ENCODE peak calls at places on chromosomes 11 and 22, in five cellular contexts. One of them, this sample, is unnamed.

GRCh38 chr11:289145-289705 is 299 bp downstream of the PGGHG start:
- DNase-seq in neuronal stem cell: no peak
- DNase-seq in lung: no peak
- DNase-seq in CD8-positive, alpha-beta T cell: peak; percentile 77
- DNase-seq in transverse colon: peak; percentile 20
- DNase-seq in this sample: no peak

GRCh38 chr22:32602154-32602553 is 127.5 kb downstream of the FBXO7 start:
- DNase-seq in neuronal stem cell: no peak
- DNase-seq in CD8-positive, alpha-beta T cell: no peak
- DNase-seq in lung: no peak
- DNase-seq in transverse colon: no peak
- DNase-seq in this sample: no peak

GRCh38 chr22:23058063-23058462 is 12.3 kb upstream of the GNAZ start:
- DNase-seq in CD8-positive, alpha-beta T cell: no peak
- DNase-seq in neuronal stem cell: no peak
- DNase-seq in transverse colon: no peak
- DNase-seq in lung: no peak
- DNase-seq in this sample: no peak

GRCh38 chr11:134945993-134946392 is 534.0 kb upstream of the B3GAT1 start:
- DNase-seq in CD8-positive, alpha-beta T cell: no peak
- DNase-seq in transverse colon: no peak
- DNase-seq in neuronal stem cell: no peak
- DNase-seq in lung: no peak
- DNase-seq in this sample: no peak

GRCh38 chr11:27699242-27699925 is 871 bp downstream of the BDNF start:
- DNase-seq in neuronal stem cell: no peak
- DNase-seq in lung: no peak
- DNase-seq in CD8-positive, alpha-beta T cell: no peak
- DNase-seq in transverse colon: no peak
- DNase-seq in this sample: no peak

GRCh38 chr11:81246937-81247336 is 1486.7 kb downstream of the FAM181B start:
- DNase-seq in CD8-positive, alpha-beta T cell: no peak
- DNase-seq in neuronal stem cell: no peak
- DNase-seq in transverse colon: no peak
- DNase-seq in lung: no peak
- DNase-seq in this sample: no peak

GRCh38 chr11:83724704-83725114 is 438.5 kb upstream of the CCDC90B start:
- DNase-seq in transverse colon: no peak
- DNase-seq in lung: peak; percentile 36
- DNase-seq in neuronal stem cell: no peak
- DNase-seq in CD8-positive, alpha-beta T cell: no peak
- DNase-seq in this sample: no peak

GRCh38 chr22:26689553-26690301 is 32.3 kb downstream of the MIAT start:
- DNase-seq in lung: no peak
- DNase-seq in CD8-positive, alpha-beta T cell: no peak
- DNase-seq in neuronal stem cell: peak; percentile 48
- DNase-seq in transverse colon: no peak
- DNase-seq in this sample: no peak

GRCh38 chr11:110928373-110928772 is 216.1 kb upstream of the ARHGAP20 start:
- DNase-seq in transverse colon: no peak
- DNase-seq in CD8-positive, alpha-beta T cell: no peak
- DNase-seq in lung: no peak
- DNase-seq in neuronal stem cell: no peak
- DNase-seq in this sample: no peak

GRCh38 chr11:97620012-97620411 is 1230.2 kb downstream of the JRKL start:
- DNase-seq in CD8-positive, alpha-beta T cell: no peak
- DNase-seq in transverse colon: no peak
- DNase-seq in neuronal stem cell: no peak
- DNase-seq in lung: no peak
- DNase-seq in this sample: no peak
- H3K9me3 ChIP-seq in CD8-positive, alpha-beta T cell: no peaks in the 10 kb centered on the region
- H3K9me3 ChIP-seq in transverse colon: peaks cover 7% of the 10 kb centered on the region
- H3K9me3 ChIP-seq in neuronal stem cell: peaks cover 2% of the 10 kb centered on the region
- H3K9me3 ChIP-seq in lung: no peaks in the 10 kb centered on the region
- H3K9me3 ChIP-seq in this sample: peaks cover 10% of the 10 kb centered on the region

DNA sequence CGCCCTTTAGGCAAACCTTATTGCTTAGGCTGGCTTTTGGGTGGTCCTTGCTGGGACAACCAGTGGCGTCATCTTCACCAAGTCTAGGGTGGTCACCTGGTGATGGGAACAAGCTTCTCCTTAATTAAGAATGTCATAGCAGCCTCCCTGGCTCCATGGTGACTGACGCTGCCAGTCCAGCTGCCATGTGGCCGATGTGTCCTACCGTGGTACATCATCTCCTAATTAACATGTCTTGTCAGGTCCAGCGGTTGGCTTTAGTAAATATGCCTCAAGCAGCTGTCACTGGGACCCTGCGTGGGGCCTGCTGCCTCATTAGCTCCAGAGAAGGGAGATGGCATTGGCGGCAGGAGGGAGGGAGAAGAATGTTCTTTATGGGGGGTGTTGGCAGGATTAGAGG is 271.9 kb downstream of the ST3GAL4 start:
- DNase-seq in transverse colon: no peak
- DNase-seq in lung: no peak
- DNase-seq in neuronal stem cell: no peak
- DNase-seq in CD8-positive, alpha-beta T cell: no peak
- DNase-seq in this sample: no peak
- H3K4me3 ChIP-seq in transverse colon: no peak overlapping the region
- H3K4me3 ChIP-seq in lung: no peak overlapping the region
- H3K4me3 ChIP-seq in neuronal stem cell: no peak overlapping the region
- H3K4me3 ChIP-seq in CD8-positive, alpha-beta T cell: no peak overlapping the region
- H3K4me3 ChIP-seq in this sample: no peak overlapping the region

GRCh38 chr22:39457546-39458442 is 982 bp downstream of the MGAT3 start:
- DNase-seq in transverse colon: no peak
- DNase-seq in CD8-positive, alpha-beta T cell: peak; percentile 20
- DNase-seq in neuronal stem cell: no peak
- DNase-seq in lung: no peak
- DNase-seq in this sample: no peak
- H3K4me1 ChIP-seq in transverse colon: peaks cover 12% of the 10 kb centered on the region
- H3K4me1 ChIP-seq in CD8-positive, alpha-beta T cell: peaks cover 21% of the 10 kb centered on the region
- H3K4me1 ChIP-seq in neuronal stem cell: peaks cover 32% of the 10 kb centered on the region
- H3K4me1 ChIP-seq in lung: no peaks in the 10 kb centered on the region
- H3K4me1 ChIP-seq in this sample: peaks cover 42% of the 10 kb centered on the region

DNA sequence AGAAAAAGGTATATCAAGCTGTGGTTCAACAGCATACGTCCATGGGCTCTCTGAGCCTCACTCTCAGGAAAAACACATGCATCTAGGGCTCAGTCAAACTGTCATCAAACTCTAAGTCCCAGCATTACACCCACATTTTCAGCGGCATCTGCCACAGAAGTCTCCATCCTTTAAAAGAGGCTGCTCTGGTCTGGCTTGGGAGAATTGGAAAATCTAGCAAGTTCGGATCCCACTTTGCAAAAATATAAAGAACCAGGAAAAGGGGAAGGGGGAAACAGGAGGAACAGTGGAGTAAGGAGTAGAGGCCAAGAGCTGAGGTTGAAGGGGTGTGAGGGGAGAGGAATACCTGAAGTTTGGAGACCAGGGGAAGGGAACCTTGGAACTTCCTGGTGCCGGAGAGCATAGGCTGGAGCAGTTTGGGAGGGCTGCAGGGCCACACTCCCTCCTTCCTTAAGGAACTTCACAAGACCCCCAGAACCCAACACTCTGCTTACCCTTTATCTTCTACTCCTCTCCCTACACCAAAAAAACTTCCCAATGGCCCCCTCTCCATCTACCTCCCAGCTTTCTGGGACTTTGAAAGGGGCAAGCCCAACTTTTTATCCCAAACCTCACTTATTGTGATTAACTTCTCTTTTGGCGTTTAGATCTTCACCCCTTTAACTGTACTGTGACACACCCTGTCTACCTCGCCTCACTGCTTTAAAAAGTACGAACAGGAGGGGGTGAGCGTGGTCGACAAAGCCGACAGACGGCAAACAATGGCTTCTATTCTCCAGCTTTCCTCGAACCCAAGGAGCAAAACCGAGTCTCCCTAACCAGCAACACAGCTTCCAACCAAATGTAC is 4.0 kb downstream of the PAX6 start:
- DNase-seq in transverse colon: no peak
- DNase-seq in CD8-positive, alpha-beta T cell: no peak
- DNase-seq in lung: no peak
- DNase-seq in neuronal stem cell: no peak
- DNase-seq in this sample: no peak
- H3K9me3 ChIP-seq in transverse colon: no peaks in the 10 kb centered on the region
- H3K9me3 ChIP-seq in CD8-positive, alpha-beta T cell: peaks cover 8% of the 10 kb centered on the region
- H3K9me3 ChIP-seq in lung: peaks cover 29% of the 10 kb centered on the region
- H3K9me3 ChIP-seq in neuronal stem cell: no peaks in the 10 kb centered on the region
- H3K9me3 ChIP-seq in this sample: no peaks in the 10 kb centered on the region

GRCh38 chr22:19843857-19844422 is 10.7 kb downstream of the GNB1L start:
- DNase-seq in CD8-positive, alpha-beta T cell: no peak
- DNase-seq in transverse colon: no peak
- DNase-seq in neuronal stem cell: no peak
- DNase-seq in lung: no peak
- DNase-seq in this sample: no peak

GRCh38 chr22:19841641-19842385 is 12.9 kb downstream of the GNB1L start:
- DNase-seq in transverse colon: no peak
- DNase-seq in lung: no peak
- DNase-seq in CD8-positive, alpha-beta T cell: no peak
- DNase-seq in neuronal stem cell: no peak
- DNase-seq in this sample: no peak

GRCh38 chr22:19843107-19843856 is 11.4 kb downstream of the GNB1L start:
- DNase-seq in lung: no peak
- DNase-seq in transverse colon: no peak
- DNase-seq in neuronal stem cell: no peak
- DNase-seq in CD8-positive, alpha-beta T cell: no peak
- DNase-seq in this sample: no peak

GRCh38 chr22:19840955-19841640 is 13.6 kb downstream of the GNB1L start:
- DNase-seq in lung: no peak
- DNase-seq in transverse colon: no peak
- DNase-seq in CD8-positive, alpha-beta T cell: no peak
- DNase-seq in neuronal stem cell: no peak
- DNase-seq in this sample: no peak

GRCh38 chr22:19842386-19843106 is 12.1 kb downstream of the GNB1L start:
- DNase-seq in transverse colon: no peak
- DNase-seq in lung: no peak
- DNase-seq in neuronal stem cell: no peak
- DNase-seq in CD8-positive, alpha-beta T cell: no peak
- DNase-seq in this sample: no peak
- H3K4me3 ChIP-seq in transverse colon: no peak overlapping the region
- H3K4me3 ChIP-seq in lung: no peak overlapping the region
- H3K4me3 ChIP-seq in neuronal stem cell: no peak overlapping the region
- H3K4me3 ChIP-seq in CD8-positive, alpha-beta T cell: no peak overlapping the region
- H3K4me3 ChIP-seq in this sample: no peak overlapping the region

GRCh38 chr11:57430946-57431345 is 4.0 kb upstream of the SLC43A3 start:
- DNase-seq in neuronal stem cell: no peak
- DNase-seq in lung: no peak
- DNase-seq in transverse colon: no peak
- DNase-seq in CD8-positive, alpha-beta T cell: no peak
- DNase-seq in this sample: no peak
- H3K4me1 ChIP-seq in neuronal stem cell: peaks cover 1% of the 10 kb centered on the region
- H3K4me1 ChIP-seq in lung: peaks cover 7% of the 10 kb centered on the region
- H3K4me1 ChIP-seq in transverse colon: peaks cover 20% of the 10 kb centered on the region
- H3K4me1 ChIP-seq in CD8-positive, alpha-beta T cell: peaks cover 8% of the 10 kb centered on the region
- H3K4me1 ChIP-seq in this sample: peaks cover 91% of the 10 kb centered on the region